ENCODE peak calls at places on chromosomes 16 and 17, in five cellular contexts. C is mesendoderm, U is neuronal stem cell, Z is IMR-90, W is H1. A is an unnamed sample.

GRCh38 chr17:79324219-79324618 is 249.6 kb downstream of the ENGASE start:
- DNase-seq in C (no peak), U (no peak), Z (no peak), W (no peak), A (no peak)

GRCh38 chr16:11669380-11670146 is 1.3 kb downstream of the SNN start:
- DNase-seq in C (peak; percentile 54), U (no peak), Z (peak; percentile 16), W (no peak), A (no peak)

GRCh38 chr17:75088902-75089417 is 1.2 kb downstream of the SLC16A5 start:
- DNase-seq in C (peak; percentile 83), U (no peak), Z (no peak), W (no peak), A (peak; percentile 78)

GRCh38 chr17:35560703-35561102 is at the start of gene SLFN14:
- DNase-seq in C (peak; percentile 53), U (no peak), Z (no peak), W (no peak), A (no peak)

GRCh38 chr17:65987988-65988387 is 203.9 kb downstream of the CEP112 start:
- DNase-seq in C (peak; percentile 77), U (no peak), Z (peak; percentile 48), W (peak; percentile 49), A (peak; percentile 49)

GRCh38 chr17:273994-274832 is 78.4 kb downstream of the RPH3AL start:
- DNase-seq in C (no peak), U (no peak), Z (no peak), W (peak; percentile 42), A (no peak)

GRCh38 chr17:31696184-31696602 is 162.9 kb downstream of the COPRS start:
- DNase-seq in C (peak; percentile 88), U (peak; percentile 74), Z (peak; percentile 88), W (peak; percentile 49), A (peak; percentile 60)

GRCh38 chr17:72618018-72618509 is 474.4 kb downstream of the SLC39A11 start:
- DNase-seq in C (peak; percentile 56), U (no peak), Z (no peak), W (no peak), A (no peak)

GRCh38 chr17:29096094-29096493 is 53.2 kb downstream of the PIPOX start:
- DNase-seq in C (no peak), U (no peak), Z (no peak), W (no peak), A (no peak)

GRCh38 chr16:57720142-57720575 is 15.4 kb upstream of the KATNB1 start:
- DNase-seq in C (peak; percentile 57), U (no peak), Z (peak; percentile 50), W (peak; percentile 60), A (peak; percentile 58)

GRCh38 chr16:69613283-69614154 is 47.8 kb downstream of the NFAT5 start:
- DNase-seq in C (no peak), U (no peak), Z (peak; percentile 56), W (no peak), A (no peak)

GRCh38 chr17:17140590-17140980 is 65.5 kb downstream of the PLD6 start:
- DNase-seq in C (peak; percentile 40), U (no peak), Z (peak; percentile 79), W (no peak), A (no peak)

GRCh38 chr17:63696381-63696961 is 3.5 kb downstream of the LIMD2 start:
- DNase-seq in C (peak; percentile 94), U (peak; percentile 36), Z (no peak), W (peak; percentile 65), A (peak; percentile 91)

GRCh38 chr16:2428051-2428786 is 1.0 kb upstream of the CCNF start:
- DNase-seq in C (peak; percentile 76), U (no peak), Z (no peak), W (peak; percentile 77), A (peak; percentile 76)

GRCh38 chr16:896261-897199 is 74.3 kb downstream of the LMF1 start:
- DNase-seq in C (no peak), U (no peak), Z (no peak), W (no peak), A (no peak)

GRCh38 chr17:48612456-48612853 is 1.6 kb upstream of the HOXB7 start:
- DNase-seq in C (no peak), U (no peak), Z (peak; percentile 54), W (no peak), A (no peak)
- H4K8ac ChIP-seq in C (no peak overlapping the region), U (no peak overlapping the region), Z (peak overlapping the region; percentile 26), W (no peak overlapping the region), A (no peak overlapping the region)

DNA sequence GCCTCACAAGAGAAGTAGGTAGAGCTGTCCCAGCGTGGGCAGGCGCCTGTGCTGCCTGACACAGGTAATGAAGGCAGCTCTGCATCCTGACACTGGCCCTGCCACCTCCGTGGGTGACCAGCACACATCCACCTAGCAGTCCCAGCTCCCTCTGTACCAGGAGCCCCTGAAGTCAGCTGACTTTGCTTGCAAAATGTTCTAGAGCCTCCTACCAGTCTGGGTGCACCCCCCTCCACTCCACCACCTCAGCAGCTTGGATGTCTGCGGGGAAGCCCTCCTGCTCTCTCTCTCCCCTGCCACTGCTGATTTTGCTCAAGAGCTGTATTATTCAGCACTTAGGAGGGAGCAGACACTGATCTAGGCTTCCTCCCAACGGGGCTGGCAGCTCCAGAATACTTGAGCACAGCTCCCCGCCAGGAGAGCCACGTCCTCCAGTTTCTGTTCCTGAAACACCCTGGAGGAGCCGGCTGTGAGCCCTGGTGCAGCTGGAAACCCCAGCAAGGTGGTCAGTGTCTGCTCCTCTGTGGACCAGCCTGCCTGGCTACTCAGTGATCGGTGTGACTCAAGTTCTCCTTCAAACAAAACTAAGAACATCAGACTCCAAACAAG is 1.0 kb downstream of the RNF166 start:
- DNase-seq in C (no peak), U (no peak), Z (peak; percentile 34), W (no peak), A (no peak)
- H4K8ac ChIP-seq in C (no peak overlapping the region), U (peak overlapping the region; percentile 43), Z (no peak overlapping the region), W (peak overlapping the region; percentile 72), A (no peak overlapping the region)

GRCh38 chr16:20285993-20286499 is 41.3 kb downstream of the GP2 start:
- DNase-seq in C (peak; percentile 48), U (peak; percentile 6), Z (no peak), W (no peak), A (no peak)
- H4K8ac ChIP-seq in C (no peak overlapping the region), U (no peak overlapping the region), Z (no peak overlapping the region), W (no peak overlapping the region), A (no peak overlapping the region)

GRCh38 chr17:1710807-1711553 is 803 bp upstream of the TLCD2 start:
- DNase-seq in C (peak; percentile 68), U (no peak), Z (no peak), W (peak; percentile 61), A (peak; percentile 63)
- H4K8ac ChIP-seq in C (no peak overlapping the region), U (no peak overlapping the region), Z (no peak overlapping the region), W (no peak overlapping the region), A (no peak overlapping the region)